ENCODE peak calls at places on chromosomes 2 and 18, in four cellular contexts. One of them, this sample, is unnamed.

GRCh38 chr2:58131191-58132011 is 84.8 kb downstream of the VRK2 start:
- DNase-seq in MCF 10A: no peak
- DNase-seq in tibial artery: no peak
- DNase-seq in substantia nigra: no peak
- DNase-seq in this sample: no peak

GRCh38 chr2:96259497-96259921 is 6.3 kb downstream of the TMEM127 start:
- DNase-seq in MCF 10A: no peak
- DNase-seq in tibial artery: no peak
- DNase-seq in substantia nigra: no peak
- DNase-seq in this sample: no peak

GRCh38 chr2:233705911-233706506 is 6.7 kb upstream of the UGT1A5 start:
- DNase-seq in MCF 10A: peak
- DNase-seq in tibial artery: no peak
- DNase-seq in substantia nigra: no peak
- DNase-seq in this sample: no peak

GRCh38 chr18:36382151-36382550 is 84.6 kb downstream of the FHOD3 start:
- DNase-seq in MCF 10A: no peak
- DNase-seq in tibial artery: no peak
- DNase-seq in substantia nigra: no peak
- DNase-seq in this sample: no peak

GRCh38 chr2:101200714-101201113 is 49.5 kb upstream of the TBC1D8 start:
- DNase-seq in MCF 10A: peak
- DNase-seq in tibial artery: no peak
- DNase-seq in substantia nigra: no peak
- DNase-seq in this sample: no peak

GRCh38 chr2:235605999-235606715 is 112.3 kb downstream of the AGAP1 start:
- DNase-seq in MCF 10A: no peak
- DNase-seq in tibial artery: no peak
- DNase-seq in substantia nigra: no peak
- DNase-seq in this sample: no peak

GRCh38 chr18:70998490-70998889 is 709.6 kb downstream of the SOCS6 start:
- DNase-seq in MCF 10A: peak
- DNase-seq in tibial artery: no peak
- DNase-seq in substantia nigra: no peak
- DNase-seq in this sample: no peak

GRCh38 chr18:48319796-48320638 is 89.2 kb downstream of the ZBTB7C start:
- DNase-seq in MCF 10A: no peak
- DNase-seq in tibial artery: no peak
- DNase-seq in substantia nigra: no peak
- DNase-seq in this sample: no peak

GRCh38 chr2:98504386-98505109 is 59.9 kb downstream of the INPP4A start:
- DNase-seq in MCF 10A: no peak
- DNase-seq in tibial artery: no peak
- DNase-seq in substantia nigra: no peak
- DNase-seq in this sample: no peak

GRCh38 chr2:179255129-179255528 is 9.5 kb downstream of the SESTD1 start:
- DNase-seq in MCF 10A: no peak
- DNase-seq in tibial artery: no peak
- DNase-seq in substantia nigra: no peak
- DNase-seq in this sample: no peak

GRCh38 chr2:144152817-144153271 is 367.1 kb downstream of the ZEB2 start:
- DNase-seq in MCF 10A: no peak
- DNase-seq in tibial artery: no peak
- DNase-seq in substantia nigra: no peak
- DNase-seq in this sample: no peak

GRCh38 chr2:235283246-235283645 is 210.6 kb upstream of the AGAP1 start:
- DNase-seq in MCF 10A: no peak
- DNase-seq in tibial artery: no peak
- DNase-seq in substantia nigra: no peak
- DNase-seq in this sample: no peak

GRCh38 chr2:25401307-25402021 is 59.7 kb upstream of the DNMT3A start:
- DNase-seq in MCF 10A: no peak
- DNase-seq in tibial artery: no peak
- DNase-seq in substantia nigra: no peak
- DNase-seq in this sample: no peak

GRCh38 chr2:192500550-192501200 is 305.9 kb upstream of the TMEFF2 start:
- DNase-seq in MCF 10A: peak
- DNase-seq in tibial artery: no peak
- DNase-seq in substantia nigra: no peak
- DNase-seq in this sample: peak

GRCh38 chr18:25862881-25863600 is 227.4 kb downstream of the SS18 start:
- DNase-seq in MCF 10A: no peak
- DNase-seq in tibial artery: no peak
- DNase-seq in substantia nigra: no peak
- DNase-seq in this sample: no peak